ENCODE peak calls at places on chromosomes 12 and 14, in five cellular contexts. H is Daoy, S is RPMI7951, N is H54, Q is GM12865. C is an unnamed sample.
A peak's percentile ranks its signal among the peaks of the same experiment; 100 is the strongest.

GRCh38 chr12:91370086-91370868 is 187.7 kb upstream of the DCN start:
- DNase-seq in H (no peak), S (no peak), N (no peak), Q (no peak), C (no peak)

GRCh38 chr14:65000868-65001600 is 14.3 kb downstream of the FNTB start:
- DNase-seq in H (no peak), S (peak; percentile 35), N (no peak), Q (no peak), C (no peak)

GRCh38 chr12:100753837-100754236 is 40.7 kb upstream of the ANO4 start:
- DNase-seq in H (no peak), S (no peak), N (no peak), Q (no peak), C (no peak)

GRCh38 chr14:100402631-100403030 is 79.5 kb downstream of the SLC25A47 start:
- DNase-seq in H (peak; percentile 78), S (no peak), N (no peak), Q (no peak), C (no peak)

GRCh38 chr14:46405095-46405494 is 246.5 kb downstream of the RPL10L start:
- DNase-seq in H (no peak), S (no peak), N (no peak), Q (no peak), C (no peak)

GRCh38 chr14:97402279-97402678 is 605.1 kb downstream of the VRK1 start:
- DNase-seq in H (no peak), S (no peak), N (no peak), Q (no peak), C (no peak)

GRCh38 chr14:105867961-105868599 is 341.7 kb downstream of the TMEM121 start:
- DNase-seq in H (no peak), S (no peak), N (no peak), Q (no peak), C (no peak)

GRCh38 chr14:102057480-102058114 is 29.2 kb downstream of the HSP90AA1 start:
- DNase-seq in H (no peak), S (no peak), N (no peak), Q (no peak), C (no peak)

GRCh38 chr12:98294426-98294825 is 221.0 kb upstream of the TMPO start:
- DNase-seq in H (no peak), S (no peak), N (no peak), Q (no peak), C (no peak)

GRCh38 chr14:36625014-36625413 is 36.6 kb upstream of the PAX9 start:
- DNase-seq in H (no peak), S (no peak), N (no peak), Q (no peak), C (no peak)

GRCh38 chr14:87567926-87568325 is 425.1 kb downstream of the GALC start:
- DNase-seq in H (no peak), S (no peak), N (no peak), Q (no peak), C (no peak)

GRCh38 chr12:98440165-98440581 is 75.2 kb upstream of the TMPO start:
- DNase-seq in H (peak; percentile 77), S (peak; percentile 82), N (no peak), Q (no peak), C (peak; percentile 20)

GRCh38 chr12:11765421-11765816 is 115.9 kb downstream of the ETV6 start:
- DNase-seq in H (no peak), S (no peak), N (no peak), Q (no peak), C (no peak)